ENCODE peak calls at places on chromosome 9, in eight cellular contexts. R is HL-60, C is mammary epithelial cell, D is choroid plexus epithelial cell, I is AG04450, H is fibroblast of mammary gland, K is Panc1, F is tibial artery. Q is an unnamed sample.

GRCh38 chr9:137217276-137218211 is 4.5 kb downstream of the RNF208 start:
- DNase-seq in R (no peak), C (peak; percentile 37), D (no peak), I (no peak), H (peak; percentile 34), K (no peak), F (peak; percentile 60), Q (no peak)

GRCh38 chr9:4237748-4238511 is 61.9 kb downstream of the GLIS3 start:
- DNase-seq in R (no peak), C (no peak), D (peak; percentile 42), I (no peak), H (no peak), K (no peak), F (peak; percentile 27), Q (no peak)

GRCh38 chr9:126952180-126952960 is 37.8 kb downstream of the RALGPS1 start:
- DNase-seq in R (no peak), C (no peak), D (no peak), I (peak; percentile 51), H (peak; percentile 49), K (no peak), F (no peak), Q (no peak)

GRCh38 chr9:126154869-126155268 is 171.8 kb upstream of the MVB12B start:
- DNase-seq in R (no peak), C (no peak), D (no peak), I (no peak), H (no peak), K (no peak), F (no peak), Q (no peak)

GRCh38 chr9:95305770-95306492 is 11.6 kb downstream of the FANCC start:
- DNase-seq in R (no peak), C (no peak), D (peak; percentile 23), I (no peak), H (no peak), K (no peak), F (no peak), Q (no peak)

GRCh38 chr9:36298566-36298965 is 40.3 kb upstream of the GNE start:
- DNase-seq in R (no peak), C (peak; percentile 82), D (peak; percentile 39), I (no peak), H (peak; percentile 14), K (no peak), F (no peak), Q (peak; percentile 52)

GRCh38 chr9:26243722-26244121 is 565.5 kb upstream of the TUSC1 start:
- DNase-seq in R (no peak), C (no peak), D (peak; percentile 13), I (peak; percentile 27), H (peak; percentile 80), K (no peak), F (no peak), Q (no peak)

GRCh38 chr9:80957806-80958205 is 731.5 kb downstream of the TLE1 start:
- DNase-seq in R (no peak), C (peak; percentile 5), D (peak; percentile 48), I (no peak), H (peak; percentile 25), K (no peak), F (no peak), Q (no peak)

GRCh38 chr9:77987104-77987656 is 44.4 kb downstream of the GNAQ start:
- DNase-seq in R (no peak), C (no peak), D (no peak), I (no peak), H (no peak), K (no peak), F (no peak), Q (no peak)

GRCh38 chr9:22773501-22774220 is 327.0 kb downstream of the DMRTA1 start:
- DNase-seq in R (no peak), C (no peak), D (no peak), I (no peak), H (no peak), K (no peak), F (no peak), Q (no peak)

GRCh38 chr9:69753830-69754229 is 6.0 kb downstream of the PTAR1 start:
- DNase-seq in R (no peak), C (no peak), D (no peak), I (no peak), H (no peak), K (no peak), F (no peak), Q (no peak)

GRCh38 chr9:88400021-88400420 is 11.8 kb downstream of the SPIN1 start:
- DNase-seq in R (no peak), C (peak; percentile 70), D (peak; percentile 78), I (peak; percentile 61), H (peak; percentile 70), K (no peak), F (no peak), Q (peak; percentile 17)

GRCh38 chr9:130237763-130238524 is 27.6 kb upstream of the HMCN2 start:
- DNase-seq in R (no peak), C (no peak), D (no peak), I (no peak), H (no peak), K (no peak), F (no peak), Q (no peak)

GRCh38 chr9:77977210-77977611 is 54.4 kb downstream of the GNAQ start:
- DNase-seq in R (peak; percentile 50), C (peak; percentile 84), D (peak; percentile 95), I (no peak), H (peak; percentile 79), K (peak; percentile 15), F (peak; percentile 74), Q (no peak)

GRCh38 chr9:117704597-117704996 is 394 bp downstream of the TLR4 start:
- DNase-seq in R (no peak), C (peak; percentile 14), D (no peak), I (no peak), H (no peak), K (no peak), F (no peak), Q (no peak)

DNA sequence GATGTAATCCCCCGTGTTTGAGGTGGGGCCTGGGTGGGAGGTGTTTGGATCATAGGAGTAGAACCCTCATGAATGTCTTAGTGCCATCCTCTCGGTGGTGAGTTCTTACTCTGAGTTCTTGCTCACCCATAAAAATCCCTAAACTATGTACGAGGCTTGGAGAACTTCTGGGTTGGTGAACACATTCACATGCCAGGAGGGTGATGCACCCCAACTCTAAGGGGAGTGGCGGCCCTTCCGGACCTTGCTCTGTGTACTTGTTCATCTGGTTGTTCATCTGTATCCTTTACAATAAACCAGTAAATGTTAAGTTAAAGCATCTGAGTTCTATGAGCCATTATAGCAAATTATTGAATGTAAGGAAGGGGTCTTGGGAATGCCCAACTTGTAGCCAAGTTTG is 36.0 kb upstream of the RIC1 start:
- DNase-seq in R (no peak), C (no peak), D (no peak), I (no peak), H (no peak), K (no peak), F (no peak), Q (no peak)
- H3K4me3 ChIP-seq in R (no peak overlapping the region), C (no peak overlapping the region), D (no peak overlapping the region), I (no peak overlapping the region), H (no peak overlapping the region), K (no peak overlapping the region), F (no peak overlapping the region), Q (no peak overlapping the region)

GRCh38 chr9:128818839-128819715 is 777 bp downstream of the ENDOG start:
- DNase-seq in R (no peak), C (peak; percentile 27), D (no peak), I (no peak), H (no peak), K (no peak), F (no peak), Q (no peak)

GRCh38 chr9:128821584-128822406 is 3.5 kb downstream of the ENDOG start:
- DNase-seq in R (no peak), C (no peak), D (no peak), I (no peak), H (no peak), K (no peak), F (no peak), Q (no peak)

GRCh38 chr9:128819716-128820664 is 1.7 kb downstream of the ENDOG start:
- DNase-seq in R (no peak), C (no peak), D (peak; percentile 25), I (no peak), H (peak; percentile 13), K (no peak), F (no peak), Q (no peak)

GRCh38 chr9:128820665-128821583 is 2.6 kb downstream of the ENDOG start:
- DNase-seq in R (no peak), C (no peak), D (no peak), I (no peak), H (no peak), K (no peak), F (no peak), Q (no peak)

DNA sequence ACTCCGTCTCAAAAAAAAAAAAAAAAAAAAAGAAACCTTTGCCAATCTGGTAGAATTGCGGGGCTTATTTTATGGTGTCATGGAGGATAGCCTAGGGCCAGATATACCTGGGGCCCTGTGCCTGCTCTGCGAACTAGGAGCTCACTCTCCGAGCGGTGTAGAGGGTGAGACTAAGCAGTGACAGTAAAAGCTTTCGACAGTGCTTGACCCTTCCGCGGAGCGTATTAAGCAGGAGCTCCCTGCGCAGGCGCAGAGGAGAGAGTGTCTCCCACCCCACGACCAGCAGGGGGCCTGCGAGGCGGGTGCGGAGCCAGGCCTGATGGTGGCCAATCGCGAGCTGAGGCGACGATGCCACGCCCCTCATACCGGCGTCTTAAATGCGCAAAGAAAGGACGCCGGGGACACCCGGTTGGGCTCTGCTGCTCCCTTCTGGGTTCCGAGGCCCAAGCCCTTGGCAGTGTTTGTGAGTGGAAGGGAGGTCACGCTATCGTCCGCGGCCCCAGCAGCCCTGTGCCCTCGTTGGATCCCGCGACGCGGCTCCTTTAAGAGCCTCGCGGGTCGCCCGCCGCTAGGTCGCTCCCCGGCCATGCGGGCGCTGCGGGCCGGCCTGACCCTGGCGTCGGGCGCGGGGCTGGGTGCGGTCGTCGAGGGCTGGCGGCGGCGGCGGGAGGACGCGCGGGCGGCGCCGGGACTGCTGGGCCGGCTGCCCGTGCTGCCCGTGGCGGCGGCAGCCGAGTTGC is at the start of gene ENDOG:
- DNase-seq in R (peak; percentile 92), C (peak; percentile 93), D (peak; percentile 97), I (peak; percentile 88), H (peak; percentile 95), K (peak; percentile 87), F (peak; percentile 96), Q (peak; percentile 88)
- TF ChIP-seq CTCF in R (peak; percentile 100), C (peak; percentile 96), D (peak; percentile 91), I (peak; percentile 98), H (peak; percentile 95), K (peak; percentile 89), F (peak; percentile 99), Q (peak; percentile 99)

GRCh38 chr9:104903609-104904008 is 24.3 kb downstream of the ABCA1 start:
- DNase-seq in R (no peak), C (no peak), D (peak; percentile 92), I (no peak), H (peak; percentile 73), K (no peak), F (no peak), Q (no peak)
- H3K4me3 ChIP-seq in R (no peak overlapping the region), C (no peak overlapping the region), D (no peak overlapping the region), I (no peak overlapping the region), H (no peak overlapping the region), K (no peak overlapping the region), F (no peak overlapping the region), Q (no peak overlapping the region)

DNA sequence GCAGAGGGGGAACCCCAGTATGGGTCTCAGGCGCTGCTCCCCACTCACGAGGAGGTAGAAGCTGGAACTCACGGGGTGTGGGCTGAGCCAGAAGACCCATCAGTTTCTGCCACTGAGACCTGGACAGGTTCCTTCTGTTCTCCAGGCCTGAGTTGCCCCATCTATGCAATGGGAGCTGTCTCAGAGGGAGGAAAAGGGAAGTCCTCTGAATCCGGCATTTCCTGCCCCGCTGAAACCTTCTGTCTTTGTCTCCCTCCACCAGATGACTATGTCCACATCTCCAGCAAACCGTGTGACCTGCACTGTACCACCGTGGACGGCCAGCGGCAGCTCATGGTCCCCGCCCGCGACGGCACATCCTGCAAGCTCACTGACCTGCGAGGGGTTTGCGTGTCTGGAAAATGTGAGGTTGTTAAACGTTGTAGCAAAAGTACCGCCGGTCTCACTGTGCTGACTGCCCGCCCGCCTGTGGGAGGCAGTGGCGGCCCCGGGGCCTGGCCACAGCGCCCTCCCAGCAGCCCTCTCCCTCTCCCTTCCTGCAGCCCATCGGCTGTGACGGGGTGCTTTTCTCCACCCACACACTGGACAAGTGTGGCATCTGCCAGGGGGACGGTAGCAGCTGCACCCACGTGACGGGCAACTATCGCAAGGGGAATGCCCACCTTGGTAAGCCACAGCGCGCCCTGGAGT is 6.0 kb downstream of the ADAMTSL2 start:
- DNase-seq in R (no peak), C (no peak), D (no peak), I (no peak), H (no peak), K (no peak), F (no peak), Q (no peak)
- TF ChIP-seq CTCF in R (no peak), C (no peak), D (no peak), I (no peak), H (no peak), K (no peak), F (no peak), Q (no peak)